ENCODE peak calls at places on chromosomes 5 and 9, in four cellular contexts. R is GM12865, H is Peyer's patch, N is sigmoid colon. W is an unnamed sample.
A peak's percentile ranks its signal among the peaks of the same experiment; 100 is the strongest.

GRCh38 chr5:66197764-66198405 is 53.8 kb downstream of the SREK1 start:
- DNase-seq in R (no peak), H (no peak), N (no peak), W (no peak)

GRCh38 chr9:125659201-125659840 is 47.7 kb downstream of the MAPKAP1 start:
- DNase-seq in R (no peak), H (no peak), N (no peak), W (no peak)

GRCh38 chr5:143986567-143987242 is 174.7 kb downstream of the HMHB1 start:
- DNase-seq in R (no peak), H (no peak), N (no peak), W (no peak)

GRCh38 chr5:56330806-56331205 is 97.7 kb upstream of the ANKRD55 start:
- DNase-seq in R (no peak), H (no peak), N (no peak), W (no peak)

GRCh38 chr5:677131-678101 is 15.7 kb downstream of the TPPP start:
- DNase-seq in R (no peak), H (peak; percentile 40), N (peak; percentile 60), W (no peak)

GRCh38 chr9:4661165-4662095 is 664 bp upstream of the PLPP6 start:
- DNase-seq in R (no peak), H (no peak), N (no peak), W (no peak)

GRCh38 chr9:4139201-4139600 is 160.7 kb downstream of the GLIS3 start:
- DNase-seq in R (no peak), H (no peak), N (no peak), W (no peak)

GRCh38 chr9:119902611-119903010 is 533.4 kb upstream of the BRINP1 start:
- DNase-seq in R (no peak), H (no peak), N (no peak), W (no peak)

GRCh38 chr9:72751541-72751940 is 201.3 kb downstream of the ALDH1A1 start:
- DNase-seq in R (no peak), H (no peak), N (no peak), W (no peak)

GRCh38 chr5:68962632-68963484 is 131.0 kb upstream of the SLC30A5 start:
- DNase-seq in R (peak; percentile 32), H (peak; percentile 79), N (peak; percentile 84), W (no peak)

GRCh38 chr5:107670028-107670926 is 460 bp downstream of the EFNA5 start:
- DNase-seq in R (peak; percentile 78), H (no peak), N (peak; percentile 71), W (no peak)

GRCh38 chr5:10691826-10692785 is 68.9 kb downstream of the DAP start:
- DNase-seq in R (no peak), H (no peak), N (no peak), W (no peak)

GRCh38 chr5:109195667-109196066 is 214.1 kb downstream of the PJA2 start:
- DNase-seq in R (no peak), H (no peak), N (no peak), W (no peak)

GRCh38 chr9:27165670-27166069 is 56.6 kb downstream of the TEK start:
- DNase-seq in R (no peak), H (no peak), N (no peak), W (no peak)

GRCh38 chr5:81355291-81356251 is 38.4 kb downstream of the ACOT12 start:
- DNase-seq in R (no peak), H (no peak), N (no peak), W (no peak)

DNA sequence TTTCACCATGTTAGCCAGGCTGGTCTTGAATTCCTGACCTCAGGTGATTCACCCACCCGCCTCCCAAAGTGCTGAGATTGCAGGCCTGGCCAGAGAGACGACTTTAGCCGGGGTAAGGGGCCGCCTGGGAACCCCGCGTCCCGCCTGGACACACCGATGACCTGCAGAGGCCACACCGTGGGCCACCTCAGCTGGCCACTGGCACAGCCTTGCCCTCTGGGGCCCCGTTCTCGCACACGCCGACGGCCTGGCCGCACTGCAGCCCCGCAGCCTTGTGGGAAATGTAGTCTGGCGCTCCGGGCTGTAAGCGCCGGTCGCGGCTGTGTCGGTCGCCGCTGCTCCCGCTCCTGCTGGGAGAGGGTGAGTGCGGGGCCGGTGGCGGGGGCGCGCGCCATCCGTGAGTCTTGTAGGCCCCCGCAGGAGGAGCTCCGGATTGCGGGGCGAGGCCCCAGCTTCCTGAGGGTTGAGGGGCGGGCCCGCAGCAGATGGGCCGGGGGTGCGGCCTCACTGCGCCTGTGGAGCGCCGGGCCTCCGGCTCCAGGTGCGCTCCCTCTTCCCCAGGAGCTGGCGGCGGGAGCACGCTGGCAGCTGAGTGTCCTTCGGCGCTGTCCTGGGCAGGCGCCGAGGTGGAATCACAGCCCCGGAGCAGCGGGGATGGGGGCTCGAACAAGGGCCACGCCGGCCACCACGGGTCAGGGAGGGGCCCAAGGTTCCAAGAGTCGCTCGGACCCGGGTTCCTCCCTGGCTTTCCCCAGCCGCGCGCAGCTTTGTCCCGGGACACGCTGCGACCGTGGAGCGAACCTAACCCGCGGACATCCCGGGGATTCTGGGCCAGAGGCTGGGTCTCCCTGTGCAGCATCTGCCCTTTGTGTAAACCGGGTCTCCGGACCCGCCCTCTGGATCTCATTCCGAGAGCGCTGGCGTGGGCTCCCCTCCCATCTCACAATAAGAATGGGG is at the start of gene ZFP2:
- DNase-seq in R (no peak), H (peak; percentile 75), N (peak; percentile 72), W (no peak)
- H3K4me3 ChIP-seq in R (no peak within 1 kb of the TSS), H (peak within 1 kb of the TSS; percentile 57), N (peak within 1 kb of the TSS; percentile 95), W (no peak within 1 kb of the TSS)

DNA sequence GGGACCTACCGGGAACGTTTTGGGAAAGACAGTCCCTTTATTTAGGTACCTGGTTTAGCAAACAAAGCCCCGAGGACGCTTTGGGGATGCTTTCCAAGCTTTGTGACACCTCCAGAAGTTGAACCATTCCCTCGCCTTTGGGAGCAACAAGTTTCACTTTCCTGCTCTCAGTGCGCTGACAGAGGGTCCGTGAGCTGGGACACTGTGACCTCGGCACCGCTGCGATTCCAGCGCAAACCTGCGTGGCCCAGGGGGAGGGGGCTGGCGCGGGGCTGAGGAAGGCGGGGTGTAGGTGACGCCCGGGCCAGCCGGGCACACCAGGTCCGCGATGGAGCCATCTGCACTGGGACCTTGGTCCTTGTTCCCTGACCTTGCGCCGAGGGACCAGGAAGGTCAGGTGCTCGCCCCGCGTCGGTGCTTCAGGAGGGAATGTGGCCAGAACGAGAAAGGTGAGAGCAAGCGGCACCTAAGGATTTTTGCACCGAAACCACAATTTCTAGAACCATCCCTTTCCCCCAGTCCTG is 724 bp upstream of the NPR3 start:
- DNase-seq in R (no peak), H (no peak), N (peak; percentile 72), W (no peak)
- H3K4me3 ChIP-seq in R (peak overlapping the region; percentile 50), H (peak overlapping the region; percentile 22), N (peak overlapping the region; percentile 62), W (peak overlapping the region; percentile 45)

DNA sequence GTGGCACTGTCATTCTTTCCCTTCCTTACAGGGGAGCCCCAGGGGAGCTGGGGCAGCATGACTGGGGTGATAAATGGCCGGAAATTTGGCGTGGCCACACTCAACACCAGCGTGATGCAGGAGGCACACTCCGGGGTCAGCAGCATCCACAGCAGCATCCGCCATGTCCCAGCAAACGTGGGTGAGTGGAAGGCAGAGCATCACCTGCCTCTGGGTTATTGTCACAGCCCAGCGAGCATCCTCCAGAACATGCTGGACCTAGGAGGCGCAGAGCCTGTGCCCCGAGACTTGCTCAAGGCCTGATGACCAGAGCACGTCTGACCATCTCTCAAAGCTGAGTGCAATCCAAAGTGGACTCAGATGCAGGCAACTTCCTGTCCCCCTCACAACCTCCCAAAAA is 22.2 kb upstream of the ASS1 start:
- DNase-seq in R (no peak), H (no peak), N (no peak), W (no peak)
- H3K4me3 ChIP-seq in R (no peak overlapping the region), H (no peak overlapping the region), N (no peak overlapping the region), W (no peak overlapping the region)

GRCh38 chr9:87592554-87593394 is 95.1 kb downstream of the DAPK1 start:
- DNase-seq in R (no peak), H (peak; percentile 57), N (peak; percentile 84), W (no peak)
- H3K4me3 ChIP-seq in R (no peak overlapping the region), H (no peak overlapping the region), N (peak overlapping the region; percentile 16), W (no peak overlapping the region)

GRCh38 chr5:139700711-139701693 is 52.9 kb downstream of the CXXC5 start:
- DNase-seq in R (no peak), H (no peak), N (peak; percentile 64), W (no peak)
- H3K4me3 ChIP-seq in R (no peak overlapping the region), H (no peak overlapping the region), N (no peak overlapping the region), W (no peak overlapping the region)

GRCh38 chr9:97853844-97854695 is 1.0 kb downstream of the FOXE1 start:
- DNase-seq in R (no peak), H (no peak), N (no peak), W (no peak)
- H3K4me3 ChIP-seq in R (no peak overlapping the region), H (peak overlapping the region; percentile 14), N (peak overlapping the region; percentile 42), W (no peak overlapping the region)

GRCh38 chr5:140842798-140843733 is 2.1 kb downstream of the PCDHA8 start:
- DNase-seq in R (no peak), H (no peak), N (no peak), W (no peak)

GRCh38 chr5:140835622-140836510 is 1.8 kb downstream of the PCDHA7 start:
- DNase-seq in R (no peak), H (no peak), N (no peak), W (no peak)

GRCh38 chr5:140840978-140841962 is at the start of gene PCDHA8:
- DNase-seq in R (no peak), H (no peak), N (no peak), W (peak; percentile 42)
- H3K4me3 ChIP-seq in R (no peak within 1 kb of the TSS), H (no peak within 1 kb of the TSS), N (no peak within 1 kb of the TSS), W (peak within 1 kb of the TSS; percentile 32)

GRCh38 chr5:38554860-38555259 is 1.6 kb downstream of the LIFR start:
- DNase-seq in R (no peak), H (no peak), N (no peak), W (no peak)
- H3K4me3 ChIP-seq in R (no peak overlapping the region), H (peak overlapping the region; percentile 3), N (peak overlapping the region; percentile 81), W (no peak overlapping the region)

GRCh38 chr9:2720179-2720654 is 2.9 kb downstream of the KCNV2 start:
- DNase-seq in R (no peak), H (no peak), N (no peak), W (no peak)

GRCh38 chr9:2718698-2719033 is 1.4 kb downstream of the KCNV2 start:
- DNase-seq in R (no peak), H (no peak), N (no peak), W (no peak)

GRCh38 chr9:2718001-2718697 is 839 bp downstream of the KCNV2 start:
- DNase-seq in R (no peak), H (no peak), N (no peak), W (no peak)

GRCh38 chr9:2722715-2723114 is 5.4 kb downstream of the KCNV2 start:
- DNase-seq in R (no peak), H (no peak), N (no peak), W (no peak)

GRCh38 chr9:2717385-2717784 is at the start of gene KCNV2:
- DNase-seq in R (no peak), H (no peak), N (no peak), W (no peak)
- H3K4me3 ChIP-seq in R (no peak within 1 kb of the TSS), H (no peak within 1 kb of the TSS), N (no peak within 1 kb of the TSS), W (no peak within 1 kb of the TSS)

W was measured in Jurkat, Clone E6-1.